ENCODE peak calls at places on chromosomes 5 and 9, in eight cellular contexts. I is H1, T is left ventricle myocardium inferior, W is thoracic aorta, M is testis, D is Panc1, C is AG04450, H is WERI-Rb-1. F is an unnamed sample. For H3K9me3, the result is how much of the 10 kb centered on the place peaks cover.

GRCh38 chr5:66653380-66653779 is 57.2 kb downstream of the MAST4 start:
- DNase-seq in T (no peak), C (no peak), W (no peak), D (no peak), I (no peak), H (peak), M (no peak), F (no peak)

GRCh38 chr5:31452314-31452713 is 79.6 kb downstream of the DROSHA start:
- DNase-seq in I (no peak), D (no peak), T (no peak), W (no peak), H (no peak), M (no peak), C (no peak), F (no peak)

GRCh38 chr5:57174850-57175525 is 1.1 kb downstream of the GPBP1 start:
- DNase-seq in T (no peak), C (no peak), D (no peak), W (no peak), H (no peak), M (no peak), I (no peak), F (no peak)

GRCh38 chr9:83440641-83441040 is 97.6 kb downstream of the FRMD3 start:
- DNase-seq in I (no peak), H (no peak), T (no peak), M (no peak), W (no peak), D (no peak), C (no peak), F (no peak)

GRCh38 chr9:73216016-73216415 is 64.4 kb downstream of the ANXA1 start:
- DNase-seq in T (no peak), D (no peak), H (no peak), I (no peak), M (no peak), W (no peak), C (no peak), F (no peak)

GRCh38 chr9:21499912-21500311 is 17.8 kb upstream of the IFNE start:
- DNase-seq in C (no peak), W (no peak), T (no peak), I (no peak), D (no peak), M (no peak), H (no peak), F (no peak)

GRCh38 chr5:128287740-128288139 is 204.2 kb downstream of the SLC12A2 start:
- DNase-seq in C (no peak), M (no peak), I (no peak), D (no peak), W (no peak), T (no peak), H (no peak), F (no peak)

GRCh38 chr9:92295240-92295790 is 1.8 kb upstream of the IARS1 start:
- DNase-seq in H (no peak), C (no peak), M (peak), T (no peak), D (no peak), I (no peak), W (no peak), F (no peak)

GRCh38 chr5:72499730-72500129 is 7.5 kb downstream of the ZNF366 start:
- DNase-seq in M (peak), D (no peak), I (no peak), T (peak), H (no peak), W (no peak), C (no peak), F (peak)

GRCh38 chr9:116149844-116150243 is 3.7 kb upstream of the PAPPA start:
- DNase-seq in D (no peak), W (no peak), T (no peak), M (peak), C (no peak), H (peak), I (peak), F (no peak)

GRCh38 chr5:98796197-98796972 is 22.9 kb downstream of the RGMB start:
- DNase-seq in M (peak), H (peak), W (no peak), T (no peak), C (no peak), I (peak), D (peak), F (peak)

GRCh38 chr5:150945501-150945900 is 40.7 kb upstream of the ZNF300 start:
- DNase-seq in M (no peak), C (no peak), H (no peak), W (no peak), I (no peak), T (no peak), D (no peak), F (no peak)

GRCh38 chr5:172370648-172371248 is 83.6 kb downstream of the SH3PXD2B start:
- DNase-seq in M (peak), C (peak), W (no peak), D (no peak), H (peak), I (peak), T (no peak), F (no peak)

GRCh38 chr5:72749362-72749997 is 67.0 kb upstream of the TNPO1 start:
- DNase-seq in M (no peak), H (peak), D (no peak), T (no peak), C (no peak), I (no peak), W (no peak), F (no peak)

GRCh38 chr5:170861295-170861854 is 443 bp upstream of the RANBP17 start:
- DNase-seq in W (no peak), M (peak), I (no peak), C (no peak), T (no peak), D (no peak), H (no peak), F (no peak)

GRCh38 chr9:97502222-97502983 is 937 bp downstream of the TMOD1 start:
- DNase-seq in T (peak), C (no peak), I (peak), D (no peak), W (no peak), H (no peak), M (no peak), F (peak)

GRCh38 chr5:96427823-96428222 is 5.2 kb downstream of the PCSK1 start:
- DNase-seq in D (no peak), C (no peak), H (no peak), W (no peak), M (no peak), T (no peak), I (no peak), F (no peak)

GRCh38 chr5:168713051-168713450 is 133.9 kb upstream of the PANK3 start:
- DNase-seq in C (no peak), H (no peak), T (no peak), W (no peak), I (no peak), M (no peak), D (no peak), F (no peak)

GRCh38 chr5:82365744-82366228 is 87.6 kb upstream of the RPS23 start:
- DNase-seq in M (no peak), W (no peak), T (no peak), D (no peak), H (no peak), I (no peak), C (no peak), F (no peak)

GRCh38 chr5:73907164-73907563 is 281.2 kb downstream of the ARHGEF28 start:
- DNase-seq in T (no peak), C (no peak), W (no peak), I (no peak), D (no peak), H (no peak), M (no peak), F (no peak)

GRCh38 chr5:91390268-91390667 is 7.2 kb upstream of the ARRDC3 start:
- DNase-seq in H (no peak), M (no peak), I (no peak), D (no peak), T (no peak), C (no peak), W (no peak), F (no peak)

GRCh38 chr5:147534172-147534951 is 24.5 kb upstream of the DPYSL3 start:
- DNase-seq in T (no peak), W (no peak), C (no peak), D (no peak), M (no peak), H (no peak), I (no peak), F (no peak)

GRCh38 chr5:4097194-4097593 is 501.6 kb downstream of the IRX1 start:
- DNase-seq in I (no peak), H (no peak), D (no peak), C (no peak), T (no peak), M (no peak), W (no peak), F (no peak)

GRCh38 chr9:81915801-81916505 is 12.3 kb upstream of the SPATA31D4 start:
- DNase-seq in W (no peak), M (no peak), I (no peak), H (no peak), D (no peak), C (no peak), T (no peak), F (no peak)

GRCh38 chr5:109196486-109196885 is 213.3 kb downstream of the PJA2 start:
- DNase-seq in W (no peak), M (no peak), D (no peak), H (no peak), T (no peak), I (no peak), C (no peak), F (no peak)

GRCh38 chr9:114046237-114046755 is 31.8 kb downstream of the AMBP start:
- DNase-seq in H (no peak), I (no peak), D (no peak), W (no peak), T (no peak), C (no peak), M (no peak), F (no peak)

GRCh38 chr9:115349542-115349941 is 231.6 kb upstream of the TNC start:
- DNase-seq in T (no peak), D (no peak), I (no peak), M (no peak), H (no peak), W (no peak), C (no peak), F (no peak)

GRCh38 chr9:133119461-133120342 is 1.3 kb downstream of the RALGDS start:
- DNase-seq in C (no peak), M (no peak), T (peak), W (no peak), I (no peak), H (peak), D (no peak), F (peak)

GRCh38 chr5:91011029-91011428 is 372.1 kb downstream of the ARRDC3 start:
- DNase-seq in C (no peak), T (no peak), D (no peak), H (no peak), M (no peak), W (no peak), I (no peak), F (no peak)

GRCh38 chr5:148827723-148828122 is 1.3 kb downstream of the ADRB2 start:
- DNase-seq in C (no peak), T (no peak), D (no peak), M (no peak), I (no peak), H (no peak), W (no peak), F (no peak)

GRCh38 chr5:124136609-124137008 is 609.8 kb downstream of the ZNF608 start:
- DNase-seq in T (no peak), H (no peak), C (no peak), D (no peak), W (no peak), I (no peak), M (no peak), F (no peak)

GRCh38 chr9:72041775-72042194 is 18.6 kb downstream of the C9orf57 start:
- DNase-seq in T (peak), H (no peak), D (no peak), C (peak), I (no peak), W (no peak), M (peak), F (peak)

GRCh38 chr5:522899-523657 is 1.2 kb downstream of the SLC9A3 start:
- DNase-seq in I (no peak), D (no peak), W (no peak), M (no peak), C (no peak), H (peak), T (no peak), F (no peak)

GRCh38 chr5:157961176-157961575 is 102.2 kb upstream of the CLINT1 start:
- DNase-seq in W (no peak), D (no peak), H (no peak), T (no peak), M (no peak), C (no peak), I (no peak), F (no peak)

GRCh38 chr9:88776717-88777497 is 214.4 kb upstream of the S1PR3 start:
- DNase-seq in C (peak), D (no peak), I (no peak), T (no peak), W (no peak), H (no peak), M (no peak), F (no peak)

GRCh38 chr5:144504929-144505578 is 334.4 kb downstream of the KCTD16 start:
- DNase-seq in D (no peak), C (no peak), I (no peak), T (no peak), H (no peak), M (no peak), W (no peak), F (no peak)

GRCh38 chr5:74966151-74967050 is 86.0 kb downstream of the GCNT4 start:
- DNase-seq in M (no peak), C (no peak), W (no peak), I (no peak), H (no peak), T (no peak), D (no peak), F (no peak)

GRCh38 chr9:14497476-14497875 is 183.5 kb upstream of the NFIB start:
- DNase-seq in M (no peak), H (no peak), D (no peak), W (no peak), T (no peak), C (no peak), I (no peak), F (no peak)
- H3K9me3 ChIP-seq in M (under half), H (under half), D (under half), W (under half), T (under half), C (under half), I (under half), F (under half)

DNA sequence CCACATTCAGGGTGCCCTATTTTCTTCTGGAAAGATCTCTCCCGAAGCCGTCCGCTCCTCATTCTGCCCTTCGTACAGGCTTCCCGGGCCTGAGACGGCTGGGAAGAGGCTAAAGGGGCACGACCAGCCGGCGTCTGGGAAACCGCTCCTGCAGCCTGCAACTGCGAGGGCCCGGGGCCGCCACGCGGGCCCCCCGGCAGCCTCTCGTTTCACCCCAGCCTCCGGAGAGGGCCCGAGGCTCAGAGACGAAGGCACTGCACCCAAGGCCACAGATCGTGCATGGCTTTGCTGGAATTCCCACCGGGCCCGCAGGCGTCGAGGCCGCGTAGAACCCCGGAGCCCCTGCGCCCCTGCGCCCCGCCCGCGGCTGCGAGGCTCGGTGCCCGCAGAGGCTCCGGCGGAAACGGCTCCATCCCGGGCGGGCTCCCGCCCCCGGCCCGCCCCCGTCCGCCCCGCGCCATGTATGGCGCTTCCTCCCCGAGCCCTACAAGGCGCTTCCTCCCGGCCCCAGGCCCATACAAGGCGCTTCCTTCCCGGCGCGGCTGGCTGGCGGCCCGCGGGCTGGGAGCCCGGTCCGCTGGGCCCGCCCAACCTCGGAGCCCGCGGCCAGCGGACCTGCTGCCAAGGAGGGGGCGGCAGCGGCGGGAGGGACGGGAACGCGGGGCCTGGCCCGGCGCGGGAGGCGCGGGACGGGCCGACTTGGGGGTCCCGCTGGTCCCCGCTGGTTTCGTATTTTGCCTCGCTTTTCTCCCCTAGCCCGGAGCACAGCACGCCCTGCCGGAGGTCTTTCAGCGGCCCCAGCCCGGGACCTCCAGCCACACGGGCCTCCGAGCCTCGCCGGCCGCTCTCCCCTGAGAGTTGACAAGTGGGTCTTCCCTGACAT is 26.6 kb downstream of the EGR1 start:
- DNase-seq in H (peak), I (peak), M (peak), W (peak), D (peak), C (peak), T (peak), F (peak)
- TF ChIP-seq CTCF in H (no peak), I (no peak), M (no peak), W (no peak), D (no peak), C (no peak), T (no peak), F (no peak)

GRCh38 chr9:36424289-36425055 is 24.4 kb upstream of the RNF38 start:
- DNase-seq in W (no peak), H (no peak), I (no peak), M (no peak), T (no peak), D (no peak), C (no peak), F (no peak)

GRCh38 chr9:36426945-36427344 is 26.9 kb upstream of the RNF38 start:
- DNase-seq in M (no peak), I (no peak), W (no peak), H (no peak), D (no peak), T (no peak), C (no peak), F (no peak)

GRCh38 chr9:36426348-36426747 is 26.3 kb upstream of the RNF38 start:
- DNase-seq in W (no peak), H (no peak), T (no peak), I (no peak), M (no peak), D (no peak), C (no peak), F (no peak)

DNA sequence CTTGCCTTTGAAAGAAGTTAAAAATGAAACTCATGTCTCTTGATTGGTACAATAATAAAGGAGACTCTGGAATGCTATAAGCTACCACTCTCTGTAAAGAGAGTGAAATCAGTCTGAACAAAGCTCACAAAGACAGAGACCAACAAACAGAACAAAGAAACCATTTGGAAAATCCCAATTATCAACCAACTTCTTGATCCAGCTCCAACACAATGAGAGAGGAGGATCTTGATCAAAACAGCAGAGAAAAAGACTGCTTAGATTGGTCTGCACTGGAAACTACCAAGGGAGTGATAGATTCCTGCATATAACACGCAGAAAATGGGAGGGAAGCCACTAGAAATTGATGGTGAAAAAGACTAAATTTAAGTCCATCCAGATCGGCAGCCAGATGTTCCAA is 23.1 kb upstream of the RNF38 start:
- DNase-seq in W (no peak), I (no peak), C (no peak), M (no peak), T (no peak), H (no peak), D (no peak), F (no peak)
- H3K27ac ChIP-seq in W (no peak), I (no peak), C (no peak), M (no peak), T (no peak), H (no peak), D (no peak), F (no peak)

GRCh38 chr9:122619996-122620395 is 5.5 kb downstream of the OR1Q1 start:
- DNase-seq in I (no peak), C (no peak), D (no peak), M (no peak), W (no peak), T (no peak), H (no peak), F (no peak)
- H3K9me3 ChIP-seq in I (half or more), C (under half), D (under half), M (under half), W (under half), T (under half), H (under half), F (under half)

DNA sequence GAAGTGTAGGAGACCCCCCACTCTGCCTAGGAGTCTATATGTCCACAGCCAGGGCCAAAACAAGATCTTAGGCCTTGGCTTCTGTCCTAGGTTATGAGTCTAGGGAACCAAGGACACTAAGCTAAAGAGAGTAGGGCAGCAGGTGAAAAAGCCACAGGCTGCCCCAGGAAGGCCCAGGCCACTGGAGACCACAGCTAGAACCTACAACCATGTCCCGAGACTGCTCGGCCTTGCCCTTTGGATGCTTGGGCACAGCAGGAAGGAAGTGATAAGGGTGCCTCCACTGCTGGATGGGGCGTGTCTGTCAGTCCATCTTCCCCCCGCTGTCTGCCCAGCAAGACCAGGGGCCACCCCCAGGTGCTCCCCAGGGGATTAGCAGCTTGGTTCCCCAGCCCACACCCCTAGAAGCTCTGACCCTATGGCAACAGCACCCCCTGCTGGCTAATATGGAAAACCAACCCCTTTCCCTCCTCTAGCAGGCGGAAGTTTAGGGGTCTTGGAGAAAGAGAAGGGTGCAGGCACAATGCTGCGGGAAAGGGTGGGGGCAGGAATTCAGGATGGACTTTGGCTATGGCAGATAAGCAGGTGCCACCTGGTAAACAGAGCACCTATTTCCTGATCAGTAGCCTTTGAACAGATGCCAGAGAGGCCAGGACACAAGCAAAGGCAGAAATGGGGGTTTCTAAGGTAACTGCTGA is 10.5 kb upstream of the IRF1 start:
- DNase-seq in M (no peak), C (no peak), D (no peak), W (no peak), T (peak), I (peak), H (peak), F (peak)
- TF ChIP-seq CTCF in M (peak), C (peak), D (peak), W (peak), T (peak), I (peak), H (peak), F (peak)

GRCh38 chr5:134525687-134526482 is 415 bp downstream of the JADE2 start:
- DNase-seq in W (peak), C (peak), T (peak), I (peak), M (peak), D (no peak), H (peak), F (peak)
- H3K27ac ChIP-seq in W (peak), C (peak), T (peak), I (peak), M (peak), D (peak), H (peak), F (peak)

GRCh38 chr5:179122411-179123108 is 62.4 kb downstream of the ZNF354C start:
- DNase-seq in M (no peak), D (no peak), H (no peak), T (no peak), W (no peak), I (peak), C (no peak), F (no peak)
- H3K9me3 ChIP-seq in M (under half), D (under half), H (under half), T (under half), W (under half), I (half or more), C (half or more), F (under half)